ENCODE peak calls at places on chromosome 1, in ten cellular contexts. Q is caudate nucleus; W is activated T-cell treated with anti-CD3 and anti-CD28 coated beads, Interleukin-2, amount 50 U/mL, for 72 hours; G is NCI-H1417; C is amygdala; S is cortex of kidney; I is iris pigment epithelial cell; M is GM13977; F is activated CD4-positive, alpha-beta T cell treated with anti-CD3 and anti-CD28 coated beads, Interleukin-2, amount 50 U/mL, for 24 hours; B is fibroblast of lung. H is an unnamed sample.

GRCh38 chr1:3558036-3558726 is 53.1 kb downstream of the MEGF6 start:
- DNase-seq in Q (no peak), W (no peak), G (no peak), C (no peak), S (no peak), I (no peak), M (no peak), F (no peak), B (no peak), H (no peak)

GRCh38 chr1:36516372-36517018 is 33.8 kb upstream of the CSF3R start:
- DNase-seq in Q (no peak), W (peak), G (peak), C (no peak), S (no peak), I (peak), M (peak), F (peak), B (peak), H (peak)

GRCh38 chr1:52402860-52403240 is 1.4 kb downstream of the ORC1 start:
- DNase-seq in Q (no peak), W (no peak), G (no peak), C (no peak), S (no peak), I (no peak), M (no peak), F (no peak), B (no peak), H (no peak)

GRCh38 chr1:208183977-208184901 is 59.9 kb downstream of the PLXNA2 start:
- DNase-seq in Q (peak), W (peak), G (no peak), C (no peak), S (no peak), I (peak), M (no peak), F (no peak), B (peak), H (no peak)

GRCh38 chr1:44648514-44649250 is 25.6 kb downstream of the TMEM53 start:
- DNase-seq in Q (no peak), W (no peak), G (no peak), C (no peak), S (no peak), I (no peak), M (no peak), F (no peak), B (no peak), H (no peak)

GRCh38 chr1:221670081-221670480 is 71.8 kb downstream of the DUSP10 start:
- DNase-seq in Q (no peak), W (no peak), G (no peak), C (no peak), S (no peak), I (peak), M (no peak), F (no peak), B (peak), H (no peak)

GRCh38 chr1:20526267-20526666 is 18.3 kb upstream of the MUL1 start:
- DNase-seq in Q (no peak), W (no peak), G (no peak), C (no peak), S (no peak), I (no peak), M (no peak), F (no peak), B (no peak), H (no peak)

GRCh38 chr1:15753776-15754175 is 4.8 kb upstream of the FBLIM1 start:
- DNase-seq in Q (no peak), W (no peak), G (no peak), C (no peak), S (no peak), I (no peak), M (no peak), F (no peak), B (no peak), H (no peak)

GRCh38 chr1:201395936-201396335 is 3.2 kb downstream of the LAD1 start:
- DNase-seq in Q (no peak), W (no peak), G (no peak), C (no peak), S (no peak), I (no peak), M (no peak), F (no peak), B (no peak), H (no peak)

GRCh38 chr1:230867903-230868735 is at the start of gene C1orf198:
- DNase-seq in Q (peak), W (peak), G (peak), C (peak), S (no peak), I (no peak), M (peak), F (peak), B (no peak), H (peak)

GRCh38 chr1:231166398-231166797 is 4.5 kb downstream of the TRIM67 start:
- DNase-seq in Q (no peak), W (no peak), G (no peak), C (no peak), S (no peak), I (no peak), M (no peak), F (no peak), B (no peak), H (no peak)

GRCh38 chr1:12539705-12540579 is 78.1 kb downstream of the DHRS3 start:
- DNase-seq in Q (no peak), W (no peak), G (no peak), C (no peak), S (no peak), I (peak), M (no peak), F (no peak), B (peak), H (no peak)

GRCh38 chr1:116878804-116879477 is 30.8 kb upstream of the PTGFRN start:
- DNase-seq in Q (no peak), W (peak), G (peak), C (no peak), S (no peak), I (peak), M (peak), F (no peak), B (peak), H (no peak)

GRCh38 chr1:14115976-14116375 is 416.0 kb downstream of the PRDM2 start:
- DNase-seq in Q (no peak), W (no peak), G (no peak), C (no peak), S (no peak), I (no peak), M (no peak), F (no peak), B (no peak), H (no peak)

GRCh38 chr1:66374561-66375111 is 159.3 kb upstream of the SGIP1 start:
- DNase-seq in Q (no peak), W (peak), G (no peak), C (no peak), S (no peak), I (peak), M (peak), F (no peak), B (peak), H (no peak)

GRCh38 chr1:11893907-11894251 is 32.3 kb downstream of the KIAA2013 start:
- DNase-seq in Q (peak), W (peak), G (peak), C (no peak), S (no peak), I (peak), M (peak), F (peak), B (peak), H (peak)

GRCh38 chr1:151237678-151238466 is 16.7 kb upstream of the PSMD4 start:
- DNase-seq in Q (no peak), W (no peak), G (no peak), C (no peak), S (no peak), I (no peak), M (peak), F (no peak), B (no peak), H (no peak)

GRCh38 chr1:43346636-43347035 is 9.0 kb downstream of the MPL start:
- DNase-seq in Q (no peak), W (no peak), G (no peak), C (no peak), S (no peak), I (no peak), M (no peak), F (no peak), B (no peak), H (no peak)